ENCODE peak calls at places on chromosomes 5 and 9, in five cellular contexts. O is heart right ventricle; R is thyroid gland; C is CD8-positive, alpha-beta memory T cell; H is BJ. U is an unnamed sample.

GRCh38 chr5:158553946-158554336 is 545.8 kb downstream of the EBF1 start:
- DNase-seq in O (no peak), R (no peak), C (no peak), H (no peak), U (no peak)

GRCh38 chr9:98096091-98096490 is 22.9 kb downstream of the TRIM14 start:
- DNase-seq in O (no peak), R (no peak), C (no peak), H (no peak), U (no peak)

GRCh38 chr9:16175461-16175860 is 622.6 kb downstream of the CCDC171 start:
- DNase-seq in O (no peak), R (no peak), C (no peak), H (no peak), U (no peak)

GRCh38 chr5:103800728-103801127 is 238.1 kb upstream of the NUDT12 start:
- DNase-seq in O (no peak), R (no peak), C (no peak), H (no peak), U (no peak)

GRCh38 chr5:107217721-107218130 is 453.0 kb downstream of the EFNA5 start:
- DNase-seq in O (peak), R (peak), C (no peak), H (no peak), U (no peak)

GRCh38 chr5:65027149-65027548 is 258.4 kb downstream of the CWC27 start:
- DNase-seq in O (no peak), R (no peak), C (no peak), H (no peak), U (no peak)

GRCh38 chr9:7560669-7561305 is 238.8 kb downstream of the DMAC1 start:
- DNase-seq in O (no peak), R (no peak), C (no peak), H (no peak), U (no peak)

GRCh38 chr9:9817176-9817575 is 795.6 kb downstream of the PTPRD start:
- DNase-seq in O (no peak), R (no peak), C (no peak), H (no peak), U (no peak)

GRCh38 chr5:14266686-14267085 is 123.5 kb downstream of the TRIO start:
- DNase-seq in O (no peak), R (no peak), C (no peak), H (no peak), U (no peak)

GRCh38 chr5:13992795-13993194 is 48.3 kb upstream of the DNAH5 start:
- DNase-seq in O (no peak), R (no peak), C (no peak), H (no peak), U (no peak)

GRCh38 chr5:176192094-176192721 is 46.0 kb upstream of the SIMC1 start:
- DNase-seq in O (no peak), R (no peak), C (no peak), H (no peak), U (no peak)

GRCh38 chr9:99368341-99369326 is 146.6 kb downstream of the SEC61B start:
- DNase-seq in O (peak), R (no peak), C (no peak), H (peak), U (no peak)

GRCh38 chr5:28014779-28015178 is 976.4 kb upstream of the CDH9 start:
- DNase-seq in O (no peak), R (no peak), C (no peak), H (no peak), U (no peak)

GRCh38 chr5:154873791-154874331 is 15.4 kb downstream of the CNOT8 start:
- DNase-seq in O (no peak), R (no peak), C (no peak), H (no peak), U (no peak)

GRCh38 chr9:79682076-79682736 is 110.4 kb downstream of the TLE4 start:
- DNase-seq in O (no peak), R (no peak), C (no peak), H (no peak), U (no peak)

GRCh38 chr9:16719921-16720320 is 150.5 kb downstream of the BNC2 start:
- DNase-seq in O (no peak), R (no peak), C (no peak), H (no peak), U (no peak)

GRCh38 chr9:84169240-84169639 is 171.3 kb downstream of the SLC28A3 start:
- DNase-seq in O (no peak), R (no peak), C (no peak), H (no peak), U (no peak)

GRCh38 chr5:36870399-36871040 is 6.0 kb upstream of the NIPBL start:
- DNase-seq in O (no peak), R (no peak), C (no peak), H (no peak), U (no peak)

GRCh38 chr5:673837-674629 is 19.1 kb downstream of the TPPP start:
- DNase-seq in O (peak), R (peak), C (no peak), H (no peak), U (no peak)

GRCh38 chr9:23746317-23746716 is 79.7 kb downstream of the ELAVL2 start:
- DNase-seq in O (no peak), R (no peak), C (no peak), H (no peak), U (no peak)

GRCh38 chr5:17802256-17802655 is 168.0 kb downstream of the TAF11L14 start:
- DNase-seq in O (no peak), R (no peak), C (no peak), H (no peak), U (no peak)

GRCh38 chr5:7157083-7157482 is 238.9 kb upstream of the ADCY2 start:
- DNase-seq in O (no peak), R (no peak), C (no peak), H (no peak), U (no peak)

GRCh38 chr5:148922606-148923005 is 96.2 kb downstream of the ADRB2 start:
- DNase-seq in O (no peak), R (no peak), C (no peak), H (no peak), U (no peak)

GRCh38 chr9:6488395-6488794 is 75.4 kb downstream of the UHRF2 start:
- DNase-seq in O (no peak), R (no peak), C (no peak), H (no peak), U (no peak)

GRCh38 chr5:73928486-73928885 is 302.5 kb downstream of the ARHGEF28 start:
- DNase-seq in O (no peak), R (peak), C (no peak), H (no peak), U (no peak)

GRCh38 chr5:9468070-9468388 is 77.8 kb downstream of the SEMA5A start:
- DNase-seq in O (no peak), R (no peak), C (no peak), H (peak), U (no peak)

GRCh38 chr5:17360879-17361278 is 137.2 kb upstream of the TAF11L2 start:
- DNase-seq in O (no peak), R (no peak), C (no peak), H (no peak), U (no peak)

GRCh38 chr5:148145916-148146315 is 22.4 kb upstream of the SPINK14 start:
- DNase-seq in O (no peak), R (peak), C (no peak), H (no peak), U (peak)